ENCODE peak calls at places on chromosome 14, in four cellular contexts. N is H9, W is AG04450, F is astrocyte of the hippocampus. G is an unnamed sample.

GRCh38 chr14:99720941-99721791 is 37.1 kb downstream of the CYP46A1 start:
- DNase-seq in N (peak), W (no peak), F (no peak), G (no peak)

GRCh38 chr14:39268393-39268792 is 34.7 kb downstream of the MIA2 start:
- DNase-seq in N (no peak), W (no peak), F (peak), G (peak)

GRCh38 chr14:68160269-68160668 is 340.7 kb downstream of the RAD51B start:
- DNase-seq in N (no peak), W (no peak), F (no peak), G (no peak)

GRCh38 chr14:22391908-22392307 is 197.1 kb downstream of the DAD1 start:
- DNase-seq in N (peak), W (peak), F (peak), G (peak)

GRCh38 chr14:90514015-90514398 is 117.2 kb downstream of the CALM1 start:
- DNase-seq in N (no peak), W (no peak), F (no peak), G (no peak)

GRCh38 chr14:64539186-64539552 is 1.4 kb upstream of the HSPA2 start:
- DNase-seq in N (no peak), W (no peak), F (peak), G (peak)

GRCh38 chr14:80570930-80571298 is 359.6 kb upstream of the DIO2 start:
- DNase-seq in N (no peak), W (no peak), F (no peak), G (no peak)

GRCh38 chr14:64507376-64508156 is 3.0 kb downstream of the ZBTB1 start:
- DNase-seq in N (no peak), W (no peak), F (peak), G (peak)